ENCODE peak calls at places on chromosomes 12 and 14, in four cellular contexts. One of them, this sample, is unnamed.

GRCh38 chr12:105935106-105935505 is 203.6 kb downstream of the NUAK1 start:
- DNase-seq in kidney tubule cell: no peak
- DNase-seq in GM04504: no peak
- DNase-seq in CD8-positive, alpha-beta memory T cell: no peak
- DNase-seq in this sample: no peak

GRCh38 chr12:30826276-30826675 is 71.5 kb upstream of the CAPRIN2 start:
- DNase-seq in GM04504: no peak
- DNase-seq in CD8-positive, alpha-beta memory T cell: no peak
- DNase-seq in kidney tubule cell: no peak
- DNase-seq in this sample: no peak

GRCh38 chr12:74889563-74890236 is 319.9 kb downstream of the KCNC2 start:
- DNase-seq in CD8-positive, alpha-beta memory T cell: no peak
- DNase-seq in GM04504: no peak
- DNase-seq in kidney tubule cell: peak; percentile 70
- DNase-seq in this sample: no peak

GRCh38 chr14:99675381-99675835 is 8.7 kb upstream of the CYP46A1 start:
- DNase-seq in kidney tubule cell: no peak
- DNase-seq in GM04504: no peak
- DNase-seq in CD8-positive, alpha-beta memory T cell: no peak
- DNase-seq in this sample: no peak

GRCh38 chr12:6226701-6227096 is 26.5 kb downstream of the CD9 start:
- DNase-seq in GM04504: no peak
- DNase-seq in kidney tubule cell: no peak
- DNase-seq in CD8-positive, alpha-beta memory T cell: no peak
- DNase-seq in this sample: no peak

GRCh38 chr12:84502907-84503787 is 409.5 kb downstream of the SLC6A15 start:
- DNase-seq in kidney tubule cell: peak; percentile 63
- DNase-seq in CD8-positive, alpha-beta memory T cell: no peak
- DNase-seq in GM04504: peak; percentile 44
- DNase-seq in this sample: peak; percentile 31

GRCh38 chr14:50823763-50824636 is 7.0 kb downstream of the NIN start:
- DNase-seq in kidney tubule cell: no peak
- DNase-seq in CD8-positive, alpha-beta memory T cell: no peak
- DNase-seq in GM04504: no peak
- DNase-seq in this sample: no peak

GRCh38 chr14:51595831-51596472 is 55.8 kb upstream of the FRMD6 start:
- DNase-seq in kidney tubule cell: peak; percentile 24
- DNase-seq in CD8-positive, alpha-beta memory T cell: no peak
- DNase-seq in GM04504: no peak
- DNase-seq in this sample: no peak

GRCh38 chr14:91402278-91403068 is 15.1 kb downstream of the CCDC88C start:
- DNase-seq in GM04504: no peak
- DNase-seq in kidney tubule cell: no peak
- DNase-seq in CD8-positive, alpha-beta memory T cell: no peak
- DNase-seq in this sample: no peak

GRCh38 chr14:104148433-104149277 is 10.3 kb downstream of the KIF26A start:
- DNase-seq in kidney tubule cell: no peak
- DNase-seq in CD8-positive, alpha-beta memory T cell: no peak
- DNase-seq in GM04504: no peak
- DNase-seq in this sample: no peak

GRCh38 chr14:101497910-101498860 is 63.1 kb upstream of the DIO3 start:
- DNase-seq in CD8-positive, alpha-beta memory T cell: no peak
- DNase-seq in kidney tubule cell: no peak
- DNase-seq in GM04504: no peak
- DNase-seq in this sample: no peak

GRCh38 chr14:59254146-59254910 is 65.9 kb downstream of the DAAM1 start:
- DNase-seq in kidney tubule cell: peak; percentile 74
- DNase-seq in CD8-positive, alpha-beta memory T cell: no peak
- DNase-seq in GM04504: peak; percentile 90
- DNase-seq in this sample: peak; percentile 30

GRCh38 chr12:75739916-75740315 is 228.5 kb upstream of the KRR1 start:
- DNase-seq in kidney tubule cell: no peak
- DNase-seq in CD8-positive, alpha-beta memory T cell: no peak
- DNase-seq in GM04504: no peak
- DNase-seq in this sample: no peak

GRCh38 chr14:92846162-92846897 is 52.2 kb downstream of the GOLGA5 start:
- DNase-seq in CD8-positive, alpha-beta memory T cell: no peak
- DNase-seq in GM04504: peak; percentile 38
- DNase-seq in kidney tubule cell: peak; percentile 96
- DNase-seq in this sample: no peak

GRCh38 chr14:31261859-31262739 is 54.5 kb upstream of the HECTD1 start:
- DNase-seq in GM04504: peak; percentile 22
- DNase-seq in kidney tubule cell: peak; percentile 86
- DNase-seq in CD8-positive, alpha-beta memory T cell: no peak
- DNase-seq in this sample: no peak

GRCh38 chr12:27901959-27902358 is 70.6 kb downstream of the PTHLH start:
- DNase-seq in kidney tubule cell: no peak
- DNase-seq in GM04504: no peak
- DNase-seq in CD8-positive, alpha-beta memory T cell: no peak
- DNase-seq in this sample: no peak

GRCh38 chr12:107488666-107489065 is 196.9 kb upstream of the PWP1 start:
- DNase-seq in kidney tubule cell: no peak
- DNase-seq in GM04504: no peak
- DNase-seq in CD8-positive, alpha-beta memory T cell: no peak
- DNase-seq in this sample: no peak

GRCh38 chr14:22888662-22889061 is 5.6 kb downstream of the REM2 start:
- DNase-seq in kidney tubule cell: peak; percentile 22
- DNase-seq in CD8-positive, alpha-beta memory T cell: no peak
- DNase-seq in GM04504: no peak
- DNase-seq in this sample: no peak

GRCh38 chr14:42192659-42193425 is 586.2 kb downstream of the LRFN5 start:
- DNase-seq in CD8-positive, alpha-beta memory T cell: no peak
- DNase-seq in kidney tubule cell: peak; percentile 83
- DNase-seq in GM04504: peak; percentile 94
- DNase-seq in this sample: peak; percentile 55

GRCh38 chr14:49497725-49498348 is 88.3 kb downstream of the RPS29 start:
- DNase-seq in CD8-positive, alpha-beta memory T cell: no peak
- DNase-seq in GM04504: peak; percentile 28
- DNase-seq in kidney tubule cell: peak; percentile 72
- DNase-seq in this sample: no peak

GRCh38 chr14:96120941-96121340 is 81.8 kb downstream of the C14orf132 start:
- DNase-seq in GM04504: no peak
- DNase-seq in CD8-positive, alpha-beta memory T cell: no peak
- DNase-seq in kidney tubule cell: no peak
- DNase-seq in this sample: no peak

GRCh38 chr14:102690509-102691286 is 86.6 kb upstream of the TRAF3 start:
- DNase-seq in GM04504: no peak
- DNase-seq in CD8-positive, alpha-beta memory T cell: no peak
- DNase-seq in kidney tubule cell: no peak
- DNase-seq in this sample: no peak

GRCh38 chr12:3266638-3267037 is 189.5 kb downstream of the TSPAN9 start:
- DNase-seq in CD8-positive, alpha-beta memory T cell: no peak
- DNase-seq in GM04504: no peak
- DNase-seq in kidney tubule cell: no peak
- DNase-seq in this sample: no peak

This sample was measured in T1000.